ENCODE peak calls at places on chromosomes 16 and 17, in five cellular contexts. N, L, B, W and O are unnamed samples. For H3K4me1, the result is how much of the 10 kb centered on the place peaks cover.

GRCh38 chr17:5121186-5121841 is 5.5 kb downstream of the USP6 start:
- DNase-seq in N (no peak), L (no peak), B (no peak), W (no peak), O (no peak)

GRCh38 chr16:17556276-17557052 is 85.7 kb upstream of the XYLT1 start:
- DNase-seq in N (no peak), L (peak), B (peak), W (no peak), O (no peak)

GRCh38 chr17:17757944-17758343 is 76.7 kb downstream of the RAI1 start:
- DNase-seq in N (no peak), L (no peak), B (no peak), W (no peak), O (no peak)

GRCh38 chr16:2365895-2366294 is 25.4 kb upstream of the ABCA3 start:
- DNase-seq in N (no peak), L (peak), B (no peak), W (no peak), O (no peak)

GRCh38 chr17:32461853-32462617 is 17.7 kb downstream of the PSMD11 start:
- DNase-seq in N (peak), L (peak), B (peak), W (peak), O (peak)

GRCh38 chr17:5942687-5943086 is 127.5 kb upstream of the WSCD1 start:
- DNase-seq in N (no peak), L (no peak), B (no peak), W (no peak), O (no peak)

GRCh38 chr17:72517413-72518237 is 396.8 kb downstream of the SOX9 start:
- DNase-seq in N (no peak), L (no peak), B (no peak), W (no peak), O (no peak)

GRCh38 chr17:7884581-7885356 is 3.8 kb upstream of the CHD3 start:
- DNase-seq in N (peak), L (no peak), B (no peak), W (peak), O (no peak)

GRCh38 chr16:85238233-85238647 is 126.0 kb upstream of the CIBAR2 start:
- DNase-seq in N (no peak), L (peak), B (no peak), W (no peak), O (peak)

GRCh38 chr16:3065069-3065741 is at the start of gene IL32:
- DNase-seq in N (peak), L (peak), B (peak), W (peak), O (peak)

GRCh38 chr16:85553436-85554113 is 59.5 kb upstream of the GSE1 start:
- DNase-seq in N (no peak), L (peak), B (peak), W (peak), O (peak)

GRCh38 chr16:4067262-4068001 is 48.8 kb downstream of the ADCY9 start:
- DNase-seq in N (no peak), L (peak), B (no peak), W (no peak), O (peak)

GRCh38 chr16:89230210-89230609 is 12.7 kb downstream of the ZNF778 start:
- DNase-seq in N (no peak), L (no peak), B (no peak), W (no peak), O (no peak)

GRCh38 chr16:49491736-49492089 is 118.1 kb downstream of the C16orf78 start:
- DNase-seq in N (no peak), L (no peak), B (peak), W (no peak), O (peak)

GRCh38 chr16:49924078-49924477 is 68.2 kb upstream of the ZNF423 start:
- DNase-seq in N (no peak), L (no peak), B (peak), W (no peak), O (no peak)

GRCh38 chr17:65228734-65229390 is 91.7 kb downstream of the RGS9 start:
- DNase-seq in N (peak), L (peak), B (peak), W (peak), O (no peak)

GRCh38 chr16:71777329-71777728 is 31.3 kb downstream of the AP1G1 start:
- DNase-seq in N (no peak), L (no peak), B (no peak), W (no peak), O (no peak)

GRCh38 chr17:76683921-76684745 is 26.6 kb downstream of the MXRA7 start:
- DNase-seq in N (no peak), L (no peak), B (no peak), W (no peak), O (no peak)

GRCh38 chr16:15576960-15577958 is 65.7 kb downstream of the MARF1 start:
- DNase-seq in N (no peak), L (no peak), B (no peak), W (no peak), O (no peak)

GRCh38 chr17:66627985-66628384 is 206.9 kb upstream of the CACNG5 start:
- DNase-seq in N (no peak), L (no peak), B (no peak), W (no peak), O (no peak)

GRCh38 chr16:74868501-74868900 is 93.9 kb upstream of the FA2H start:
- DNase-seq in N (no peak), L (peak), B (peak), W (no peak), O (no peak)

GRCh38 chr16:4011225-4011939 is 104.9 kb downstream of the ADCY9 start:
- DNase-seq in N (no peak), L (no peak), B (no peak), W (no peak), O (no peak)

GRCh38 chr17:36500745-36501225 is 14.3 kb downstream of the ZNHIT3 start:
- DNase-seq in N (no peak), L (no peak), B (no peak), W (no peak), O (no peak)

GRCh38 chr16:85010931-85011845 is at the start of gene ZDHHC7:
- DNase-seq in N (peak), L (peak), B (peak), W (peak), O (peak)

GRCh38 chr17:6047966-6048365 is 22.2 kb upstream of the WSCD1 start:
- DNase-seq in N (no peak), L (no peak), B (no peak), W (no peak), O (no peak)

GRCh38 chr17:63481488-63481870 is 4.6 kb downstream of the ACE start:
- DNase-seq in N (no peak), L (no peak), B (no peak), W (no peak), O (no peak)

GRCh38 chr17:16140854-16141253 is 74.5 kb downstream of the NCOR1 start:
- DNase-seq in N (no peak), L (no peak), B (no peak), W (no peak), O (no peak)

GRCh38 chr16:69482410-69482951 is 58.1 kb downstream of the CYB5B start:
- DNase-seq in N (no peak), L (peak), B (no peak), W (no peak), O (peak)

GRCh38 chr17:66673668-66674276 is 161.1 kb upstream of the CACNG5 start:
- DNase-seq in N (peak), L (peak), B (peak), W (peak), O (peak)

GRCh38 chr16:3112058-3112880 is at the start of gene ZNF205:
- DNase-seq in N (no peak), L (peak), B (peak), W (no peak), O (peak)

GRCh38 chr16:86884256-86884655 is 305.9 kb downstream of the FOXL1 start:
- DNase-seq in N (no peak), L (no peak), B (no peak), W (no peak), O (no peak)

GRCh38 chr16:66093217-66093616 is 273.3 kb upstream of the CDH5 start:
- DNase-seq in N (no peak), L (peak), B (no peak), W (no peak), O (no peak)

GRCh38 chr16:16001856-16002255 is 52.4 kb downstream of the ABCC1 start:
- DNase-seq in N (no peak), L (no peak), B (no peak), W (no peak), O (no peak)

GRCh38 chr16:30663820-30664528 is 5.7 kb downstream of the FBRS start:
- DNase-seq in N (no peak), L (no peak), B (no peak), W (no peak), O (no peak)

GRCh38 chr17:388087-388486 is 35.5 kb upstream of the RPH3AL start:
- DNase-seq in N (no peak), L (no peak), B (no peak), W (no peak), O (no peak)

GRCh38 chr17:17781591-17782424 is 55.0 kb downstream of the SREBF1 start:
- DNase-seq in N (no peak), L (peak), B (peak), W (peak), O (peak)

GRCh38 chr17:71472809-71473789 is 647.7 kb upstream of the SOX9 start:
- DNase-seq in N (no peak), L (peak), B (peak), W (no peak), O (peak)

GRCh38 chr17:49928126-49928800 is 40.7 kb upstream of the DLX4 start:
- DNase-seq in N (no peak), L (no peak), B (no peak), W (no peak), O (no peak)
- H3K4me1 ChIP-seq in N (under half), L (under half), B (under half), W (under half), O (under half)

DNA sequence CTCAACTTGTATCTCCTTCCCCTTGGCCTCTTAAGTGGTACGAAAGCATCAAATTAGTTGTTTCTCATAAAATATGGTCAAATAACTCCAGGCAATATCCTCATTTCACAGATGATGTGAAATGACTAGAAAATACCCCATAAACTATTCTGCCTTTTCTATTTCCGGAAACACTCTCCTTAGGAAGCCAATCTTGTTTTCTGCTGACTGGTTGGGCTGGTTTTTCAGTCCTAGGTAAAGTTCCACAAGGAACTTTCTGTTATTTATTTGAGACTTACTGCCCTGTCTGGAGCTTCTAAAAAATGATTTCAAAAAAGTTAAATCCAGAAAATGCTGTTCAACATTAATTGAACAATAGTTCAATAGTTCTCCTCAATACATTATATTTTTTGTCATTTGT is 7.3 kb downstream of the MYOCD start:
- DNase-seq in N (no peak), L (no peak), B (no peak), W (no peak), O (no peak)
- H3K27ac ChIP-seq in N (no peak), L (no peak), B (no peak), W (no peak), O (no peak)

DNA sequence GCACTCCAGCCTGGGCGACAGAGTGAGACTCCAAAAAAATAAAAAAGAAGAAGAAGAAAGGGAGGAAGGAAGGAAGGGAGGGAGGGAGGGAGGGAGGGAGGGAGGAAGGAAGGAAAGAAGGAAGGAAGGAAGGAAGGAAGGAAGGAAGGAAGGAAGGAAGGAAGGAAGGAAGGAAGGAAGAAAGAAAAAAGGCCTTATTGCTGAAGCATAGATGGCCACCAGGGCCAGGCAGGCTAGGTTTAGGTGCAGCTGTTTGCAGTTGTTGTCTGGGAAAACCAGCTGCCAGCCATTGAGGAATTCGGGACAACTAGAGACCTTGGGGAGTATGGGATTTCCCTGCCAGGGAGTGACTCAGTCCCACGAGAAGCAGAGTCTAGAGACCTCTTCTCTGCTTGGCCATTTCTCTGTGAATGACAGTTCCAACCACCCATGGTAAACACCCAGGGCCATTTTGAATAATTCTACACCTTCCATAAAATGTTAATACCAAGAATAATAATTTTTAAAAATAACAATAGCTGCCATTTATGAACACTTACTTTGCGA is 31.0 kb downstream of the SCNN1B start:
- DNase-seq in N (no peak), L (no peak), B (no peak), W (no peak), O (peak)
- H3K4me1 ChIP-seq in N (under half), L (under half), B (under half), W (under half), O (under half)

DNA sequence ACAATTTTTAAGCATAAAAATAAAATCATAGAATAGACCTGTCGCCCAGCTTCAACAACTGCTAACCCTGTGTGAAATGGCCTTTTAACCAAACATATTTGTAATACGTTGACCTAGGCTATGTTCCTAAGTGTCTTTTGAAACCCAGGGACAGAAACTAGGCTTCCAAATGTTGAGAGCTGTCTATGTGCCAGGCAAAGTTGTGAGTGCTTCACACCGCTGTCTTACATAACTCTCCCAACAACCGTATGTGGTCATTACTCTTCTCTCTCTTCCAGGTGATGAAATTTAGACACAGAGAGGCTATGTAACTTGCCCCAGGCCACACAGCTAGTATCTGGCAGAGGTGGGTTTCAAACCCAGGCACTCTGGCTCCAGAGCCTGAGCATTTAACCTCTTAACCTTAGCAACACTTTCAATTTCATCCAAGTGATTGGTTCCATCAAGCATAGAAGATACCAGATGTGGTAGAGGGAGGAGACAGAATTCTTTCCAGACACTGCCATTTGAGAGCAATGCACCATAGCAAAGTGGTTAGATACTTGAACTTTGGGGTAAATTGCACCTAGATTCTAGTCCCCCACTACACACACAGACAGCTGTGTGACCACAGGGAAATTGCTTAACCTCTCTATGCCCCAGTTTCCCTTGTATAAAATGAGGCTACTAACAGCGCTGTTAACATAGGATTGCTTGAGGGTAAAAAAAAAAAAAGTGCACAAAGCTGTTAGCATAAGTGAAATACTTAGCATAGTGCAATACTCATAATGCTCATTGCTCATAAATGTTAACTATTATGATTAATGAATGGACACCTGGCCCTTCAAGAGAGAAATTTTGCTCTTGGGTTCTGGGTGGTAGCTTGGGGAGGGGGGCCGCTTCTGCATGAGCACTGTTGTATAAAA is 160.6 kb downstream of the IRX3 start:
- DNase-seq in N (no peak), L (no peak), B (no peak), W (no peak), O (no peak)
- H3K27ac ChIP-seq in N (no peak), L (no peak), B (no peak), W (no peak), O (no peak)

DNA sequence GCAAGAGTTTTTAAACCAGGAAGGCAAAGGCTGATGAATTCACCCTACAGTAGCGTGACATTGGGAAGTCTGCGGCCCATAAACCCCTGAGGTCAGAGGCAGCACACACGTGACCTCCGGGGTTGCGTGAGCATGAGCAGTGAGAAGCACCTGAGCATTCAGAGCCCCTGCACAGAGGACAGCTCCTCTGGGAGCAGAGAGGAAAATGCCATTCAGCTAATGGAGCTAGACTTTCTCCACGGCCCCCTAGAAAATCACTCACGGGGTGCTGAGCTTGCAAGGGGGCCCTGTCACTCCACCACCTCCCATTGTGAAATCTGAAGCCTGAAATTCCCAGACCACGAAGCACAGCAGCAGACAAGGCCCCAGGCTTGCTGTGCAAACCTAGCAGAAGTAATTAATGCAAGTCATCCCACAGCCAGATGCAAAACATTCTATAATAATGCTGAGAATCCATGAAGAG is 114.9 kb upstream of the RCVRN start:
- DNase-seq in N (no peak), L (no peak), B (no peak), W (no peak), O (no peak)
- H3K4me1 ChIP-seq in N (under half), L (under half), B (under half), W (under half), O (under half)

GRCh38 chr17:28912938-28913333 is 10.1 kb upstream of the DHRS13 start:
- DNase-seq in N (no peak), L (no peak), B (no peak), W (no peak), O (no peak)
- H3K27ac ChIP-seq in N (no peak), L (no peak), B (no peak), W (no peak), O (no peak)